ENCODE peak calls at places on chromosome 6, in four cellular contexts. L is K562, W is HEK293T, V is HepG2. T is an unnamed sample.

GRCh38 chr6:81169166-81169565 is 583.3 kb downstream of the TENT5A start:
- DNase-seq in L (no peak), W (no peak), V (no peak), T (no peak)

GRCh38 chr6:110738899-110739365 is 76.3 kb downstream of the CDK19 start:
- DNase-seq in L (no peak), W (no peak), V (peak; percentile 86), T (no peak)

GRCh38 chr6:42230320-42231034 is 12.8 kb upstream of the MRPS10 start:
- DNase-seq in L (no peak), W (peak; percentile 49), V (no peak), T (no peak)

GRCh38 chr6:26230336-26230735 is 134.7 kb upstream of the BTN3A2 start:
- DNase-seq in L (no peak), W (no peak), V (no peak), T (no peak)

GRCh38 chr6:137707590-137708360 is 159.3 kb upstream of the TNFAIP3 start:
- DNase-seq in L (peak; percentile 32), W (peak; percentile 74), V (peak; percentile 99), T (peak; percentile 34)

GRCh38 chr6:45420083-45420908 is 42.6 kb upstream of the SUPT3H start:
- DNase-seq in L (no peak), W (no peak), V (no peak), T (peak; percentile 12)

GRCh38 chr6:882084-882598 is 189.2 kb upstream of the EXOC2 start:
- DNase-seq in L (no peak), W (no peak), V (no peak), T (no peak)

GRCh38 chr6:16006681-16007080 is 122.2 kb upstream of the MYLIP start:
- DNase-seq in L (no peak), W (no peak), V (no peak), T (no peak)

GRCh38 chr6:17486680-17487079 is 93.3 kb downstream of the CAP2 start:
- DNase-seq in L (no peak), W (no peak), V (no peak), T (no peak)

GRCh38 chr6:33738153-33738552 is 8.6 kb downstream of the IP6K3 start:
- DNase-seq in L (no peak), W (no peak), V (no peak), T (no peak)

DNA sequence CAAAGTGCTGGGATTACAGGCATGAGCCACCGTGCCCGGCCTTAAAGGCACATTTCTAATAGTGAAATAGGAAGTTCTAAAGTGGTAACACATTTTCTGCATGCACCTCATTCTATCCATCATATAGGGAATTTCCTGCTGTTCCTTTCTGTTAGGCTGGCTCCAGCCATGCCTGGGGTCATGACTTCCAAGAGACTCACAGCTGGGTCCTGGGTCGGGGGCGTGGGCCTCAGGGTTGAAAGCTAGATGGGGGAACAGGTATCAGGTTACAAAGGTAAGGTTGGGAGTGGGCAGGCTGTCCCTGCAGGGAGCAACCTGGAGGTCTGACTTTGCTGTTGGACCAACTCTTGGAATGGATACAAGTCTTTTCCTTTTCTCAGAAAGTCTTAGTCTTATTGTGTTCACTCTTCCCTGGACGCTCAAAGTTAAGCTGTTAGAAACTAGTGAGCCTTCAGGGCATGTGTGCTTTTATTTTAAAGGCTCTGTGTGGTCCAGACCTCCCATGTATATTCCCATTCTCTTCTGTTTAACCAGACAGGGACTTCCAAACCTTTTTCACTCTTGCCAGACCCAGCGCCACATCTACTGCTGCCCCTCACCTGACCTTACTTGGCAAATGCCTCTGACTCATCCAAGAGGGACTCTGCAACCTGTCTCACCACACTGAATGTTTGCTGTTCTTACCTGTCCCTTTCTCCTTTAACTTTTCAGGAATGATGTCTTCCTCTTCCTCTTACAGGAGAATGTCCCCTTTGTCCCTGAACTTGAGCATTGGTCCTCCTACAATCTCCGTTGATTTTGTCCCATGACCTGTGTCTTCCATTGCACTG is 64.4 kb downstream of the TMEM170B start:
- DNase-seq in L (no peak), W (no peak), V (no peak), T (peak; percentile 45)
- TF ChIP-seq ELF4 in L (no peak), W (no peak), V (no peak), T (no peak)

GRCh38 chr6:62998022-62998421 is 213.2 kb upstream of the FKBP1C start:
- DNase-seq in L (no peak), W (no peak), V (no peak), T (no peak)
- TF ChIP-seq ELF4 in L (no peak), W (no peak), V (no peak), T (no peak)

DNA sequence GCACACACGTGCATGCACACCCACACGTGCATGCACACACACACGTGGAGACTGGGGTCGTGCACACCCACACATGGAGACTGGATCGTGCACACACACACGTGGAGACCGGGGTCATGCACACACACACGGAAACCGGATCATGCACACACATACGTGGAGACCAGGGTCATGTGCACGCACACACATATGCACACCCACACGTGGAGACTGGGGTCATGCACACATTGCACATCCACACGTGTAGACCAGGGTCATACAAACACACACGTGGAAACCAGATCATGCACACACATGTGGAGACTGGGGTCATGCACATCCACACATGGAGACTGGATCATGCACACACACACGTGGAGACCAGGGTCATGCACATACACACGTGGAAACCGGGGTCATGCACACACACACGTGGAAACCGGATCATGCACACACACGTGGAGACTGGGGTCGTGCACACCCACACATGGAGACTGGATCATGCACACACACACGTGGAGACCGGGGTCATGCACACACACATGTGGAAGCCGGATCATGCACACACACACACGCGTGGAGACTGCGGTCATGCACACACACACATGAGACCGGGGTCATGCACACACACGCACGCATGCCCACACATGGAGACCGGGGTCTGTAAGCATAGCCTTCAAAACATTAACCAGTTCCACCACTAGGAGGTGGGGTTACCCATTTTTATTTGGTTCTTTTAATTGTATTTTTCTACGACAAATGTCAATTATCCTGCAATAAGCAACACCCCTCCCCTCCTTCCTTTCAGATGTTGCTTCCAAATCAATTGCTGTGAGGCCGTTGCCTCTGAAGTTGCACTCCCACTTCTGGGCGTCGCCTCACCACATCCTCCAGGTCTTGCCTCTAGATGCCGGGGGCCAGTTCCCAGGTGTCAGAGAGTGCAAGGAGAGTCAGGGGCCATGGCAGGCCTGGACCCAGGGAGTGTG is 95.8 kb downstream of the TMEM242 start:
- DNase-seq in L (peak; percentile 62), W (no peak), V (no peak), T (no peak)
- TF ChIP-seq ELF4 in L (no peak), W (no peak), V (no peak), T (no peak)

GRCh38 chr6:35943390-35943789 is 22.5 kb upstream of the SRPK1 start:
- DNase-seq in L (no peak), W (no peak), V (no peak), T (no peak)

GRCh38 chr6:35948725-35949124 is 27.8 kb upstream of the SRPK1 start:
- DNase-seq in L (no peak), W (no peak), V (peak; percentile 38), T (peak; percentile 49)

GRCh38 chr6:35942355-35942754 is 21.5 kb upstream of the SRPK1 start:
- DNase-seq in L (no peak), W (no peak), V (no peak), T (no peak)

GRCh38 chr6:35945650-35946025 is 24.7 kb upstream of the SRPK1 start:
- DNase-seq in L (no peak), W (no peak), V (no peak), T (no peak)
- TF ChIP-seq ELF4 in L (no peak), W (no peak), V (no peak), T (no peak)

GRCh38 chr6:23246901-23247300 is 677.5 kb downstream of the HDGFL1 start:
- DNase-seq in L (no peak), W (no peak), V (no peak), T (no peak)
- TF ChIP-seq ELF4 in L (no peak), W (no peak), V (no peak), T (no peak)

GRCh38 chr6:4188801-4189200 is 53.4 kb upstream of the ECI2 start:
- DNase-seq in L (no peak), W (no peak), V (no peak), T (no peak)

GRCh38 chr6:4185846-4186245 is 50.5 kb upstream of the ECI2 start:
- DNase-seq in L (no peak), W (no peak), V (no peak), T (no peak)

GRCh38 chr6:4186391-4186790 is 51.0 kb upstream of the ECI2 start:
- DNase-seq in L (no peak), W (no peak), V (no peak), T (no peak)

GRCh38 chr6:4187480-4187879 is 52.1 kb upstream of the ECI2 start:
- DNase-seq in L (no peak), W (no peak), V (no peak), T (no peak)

DNA sequence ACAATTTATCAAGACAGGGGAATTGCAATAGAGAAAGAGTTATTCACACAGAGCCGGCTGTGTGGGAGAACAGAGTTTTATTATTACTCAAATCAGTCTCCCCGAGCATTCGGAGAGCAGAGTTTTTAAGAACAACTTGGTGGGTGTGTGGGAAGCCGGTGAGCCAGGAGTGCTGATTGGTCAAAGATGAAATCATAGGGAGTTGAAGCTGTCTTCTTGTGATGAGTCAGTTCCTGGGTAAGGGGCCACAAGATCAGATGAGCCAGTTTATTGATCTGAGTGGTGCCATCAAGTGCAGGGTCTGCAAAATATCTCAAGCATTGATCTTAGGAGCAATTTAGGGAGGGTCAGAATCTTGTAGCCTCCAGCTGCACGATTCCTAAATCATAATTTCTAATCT is 50.0 kb upstream of the ECI2 start:
- DNase-seq in L (no peak), W (no peak), V (no peak), T (no peak)
- TF ChIP-seq ELF4 in L (no peak), W (no peak), V (no peak), T (no peak)

DNA sequence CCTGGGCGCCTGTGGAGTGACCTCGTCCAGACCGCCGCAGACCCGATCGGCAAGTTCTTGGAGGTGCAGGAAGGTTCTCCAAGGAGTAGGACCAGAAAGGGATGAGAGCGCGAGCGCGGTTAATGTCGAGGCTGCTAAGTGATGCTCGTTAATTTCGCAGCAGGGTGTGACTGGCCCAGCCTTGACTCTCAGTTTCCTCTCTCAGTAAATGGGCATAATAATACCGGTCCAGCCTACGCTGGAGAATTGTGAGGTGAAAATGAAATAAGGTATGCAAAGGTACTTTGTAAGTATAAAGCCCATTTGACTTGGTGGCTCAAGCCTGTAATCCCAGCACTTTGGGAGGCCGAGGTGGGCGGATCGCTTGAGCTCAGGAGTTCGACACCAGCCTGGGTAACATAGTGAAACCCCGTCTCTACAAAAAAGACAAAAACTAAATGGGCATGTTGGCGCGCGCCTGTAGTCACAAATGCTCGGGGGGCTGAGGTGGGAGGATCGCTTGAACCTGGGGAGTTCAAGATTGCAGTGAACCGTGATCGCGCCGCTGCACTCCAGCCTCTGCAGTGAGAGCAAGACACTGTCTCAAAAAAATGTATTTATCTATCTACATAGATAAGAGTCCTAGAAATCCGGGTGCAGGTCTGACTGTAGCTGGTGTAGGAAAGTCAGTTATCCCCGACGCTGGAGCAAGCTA is 634 bp upstream of the BTBD9 start:
- DNase-seq in L (no peak), W (no peak), V (no peak), T (peak; percentile 73)
- TF ChIP-seq ELF4 in L (no peak), W (no peak), V (no peak), T (no peak)